ENCODE peak calls at places on chromosomes 5 and 9, in eight cellular contexts. G is sigmoid colon, K is stomach, P is HepG2, V is upper lobe of left lung, T is H1, Q is GM23338, Y is suprapubic skin. O is an unnamed sample.

GRCh38 chr5:124537136-124537919 is 209.1 kb downstream of the ZNF608 start:
- DNase-seq in G (no peak), K (no peak), P (peak; percentile 23), V (no peak), T (no peak), Q (no peak), Y (no peak), O (no peak)

GRCh38 chr5:2193142-2193922 is 310.6 kb upstream of the IRX4 start:
- DNase-seq in G (no peak), K (no peak), P (no peak), V (peak; percentile 16), T (peak; percentile 7), Q (no peak), Y (no peak), O (no peak)

GRCh38 chr5:126519637-126520592 is 75.1 kb downstream of the ALDH7A1 start:
- DNase-seq in G (peak; percentile 87), K (no peak), P (no peak), V (no peak), T (peak; percentile 41), Q (no peak), Y (no peak), O (no peak)

GRCh38 chr9:121550569-121551512 is 51.2 kb upstream of the GGTA1 start:
- DNase-seq in G (peak; percentile 89), K (peak; percentile 84), P (peak; percentile 58), V (peak; percentile 83), T (peak; percentile 98), Q (peak; percentile 88), Y (peak; percentile 89), O (peak; percentile 87)

GRCh38 chr5:125394661-125395280 is 648.3 kb upstream of the ZNF608 start:
- DNase-seq in G (no peak), K (no peak), P (no peak), V (no peak), T (no peak), Q (no peak), Y (no peak), O (no peak)

GRCh38 chr5:135439426-135440205 is 7.5 kb downstream of the DCANP1 start:
- DNase-seq in G (peak; percentile 35), K (no peak), P (no peak), V (no peak), T (peak; percentile 41), Q (no peak), Y (no peak), O (peak; percentile 9)

GRCh38 chr5:176678584-176678983 is 31.3 kb downstream of the TSPAN17 start:
- DNase-seq in G (no peak), K (no peak), P (no peak), V (no peak), T (no peak), Q (no peak), Y (no peak), O (no peak)

GRCh38 chr9:131839281-131840084 is 99.6 kb upstream of the RAPGEF1 start:
- DNase-seq in G (no peak), K (no peak), P (no peak), V (no peak), T (no peak), Q (no peak), Y (no peak), O (no peak)

GRCh38 chr9:123717581-123717980 is 212.3 kb downstream of the DENND1A start:
- DNase-seq in G (no peak), K (no peak), P (no peak), V (no peak), T (no peak), Q (no peak), Y (no peak), O (no peak)

GRCh38 chr9:35923927-35924763 is 14.9 kb downstream of the SPAAR start:
- DNase-seq in G (no peak), K (no peak), P (no peak), V (no peak), T (no peak), Q (no peak), Y (no peak), O (peak; percentile 71)
- TF ChIP-seq POLR2AphosphoS5 in G (no peak), K (peak; percentile 32), P (no peak), V (no peak), T (no peak), Q (no peak), Y (no peak), O (no peak)

GRCh38 chr9:114908104-114908621 is 22.2 kb downstream of the TNFSF8 start:
- DNase-seq in G (no peak), K (no peak), P (peak; percentile 83), V (peak; percentile 55), T (no peak), Q (no peak), Y (no peak), O (peak; percentile 83)
- H3K4me1 ChIP-seq in G (no peaks in the 10 kb centered on the region), K (peaks cover 17% of the 10 kb centered on the region), P (peaks cover 24% of the 10 kb centered on the region), V (peaks cover 31% of the 10 kb centered on the region), T (no peaks in the 10 kb centered on the region), Q (peaks cover 11% of the 10 kb centered on the region), Y (peaks cover 21% of the 10 kb centered on the region), O (peaks cover 4% of the 10 kb centered on the region)

GRCh38 chr5:14179446-14179845 is 36.3 kb downstream of the TRIO start:
- DNase-seq in G (no peak), K (no peak), P (no peak), V (no peak), T (no peak), Q (no peak), Y (no peak), O (no peak)

GRCh38 chr5:14182761-14183160 is 39.6 kb downstream of the TRIO start:
- DNase-seq in G (no peak), K (no peak), P (peak; percentile 22), V (no peak), T (no peak), Q (no peak), Y (no peak), O (no peak)

GRCh38 chr5:14183187-14183939 is 40.2 kb downstream of the TRIO start:
- DNase-seq in G (no peak), K (no peak), P (no peak), V (no peak), T (no peak), Q (no peak), Y (no peak), O (no peak)

GRCh38 chr5:14180437-14180836 is 37.3 kb downstream of the TRIO start:
- DNase-seq in G (no peak), K (no peak), P (no peak), V (no peak), T (no peak), Q (no peak), Y (no peak), O (no peak)

GRCh38 chr5:14181299-14181968 is 38.3 kb downstream of the TRIO start:
- DNase-seq in G (no peak), K (no peak), P (no peak), V (no peak), T (no peak), Q (no peak), Y (no peak), O (no peak)
- TF ChIP-seq POLR2AphosphoS5 in G (no peak), K (no peak), P (no peak), V (no peak), T (peak; percentile 72), Q (no peak), Y (no peak), O (no peak)

GRCh38 chr9:127132375-127132774 is 9.9 kb upstream of the ANGPTL2 start:
- DNase-seq in G (peak; percentile 63), K (peak; percentile 11), P (no peak), V (no peak), T (no peak), Q (no peak), Y (no peak), O (no peak)
- H3K4me1 ChIP-seq in G (no peaks in the 10 kb centered on the region), K (peaks cover 82% of the 10 kb centered on the region), P (peaks cover 51% of the 10 kb centered on the region), V (peaks cover 37% of the 10 kb centered on the region), T (peaks cover 16% of the 10 kb centered on the region), Q (peaks cover 29% of the 10 kb centered on the region), Y (peaks cover 65% of the 10 kb centered on the region), O (no peaks in the 10 kb centered on the region)

O was measured in breast epithelium.